ENCODE peak calls at places on chromosomes 6 and 20, in ten cellular contexts. P, B, H, A, X, J, Q, C, I and F are unnamed samples.

GRCh38 chr20:63490416-63490815 is 8.5 kb downstream of the EEF1A2 start:
- DNase-seq in J (no peak), P (peak), C (no peak), I (no peak), A (no peak), H (no peak), X (no peak), B (no peak), Q (no peak), F (peak)

GRCh38 chr6:134029495-134030455 is 22.6 kb downstream of the SLC2A12 start:
- DNase-seq in X (no peak), C (no peak), I (no peak), J (no peak), P (no peak), B (no peak), A (peak), H (no peak), Q (no peak), F (no peak)

GRCh38 chr6:115768469-115768868 is 292.2 kb downstream of the FRK start:
- DNase-seq in B (no peak), P (no peak), J (no peak), I (no peak), H (no peak), A (no peak), X (no peak), Q (no peak), C (no peak), F (no peak)

GRCh38 chr6:169382735-169383134 is 129.1 kb upstream of the THBS2 start:
- DNase-seq in X (no peak), C (no peak), A (no peak), H (no peak), J (no peak), Q (no peak), P (no peak), I (peak), B (no peak), F (no peak)

GRCh38 chr6:88725111-88725711 is 238.2 kb downstream of the RNGTT start:
- DNase-seq in Q (no peak), B (no peak), I (no peak), C (no peak), P (no peak), X (peak), A (peak), H (peak), J (no peak), F (peak)

GRCh38 chr6:48061630-48062029 is 49.4 kb downstream of the PTCHD4 start:
- DNase-seq in X (no peak), H (no peak), Q (peak), P (no peak), A (peak), B (no peak), I (no peak), C (no peak), J (no peak), F (no peak)

GRCh38 chr20:43799150-43799711 is 72.4 kb upstream of the GTSF1L start:
- DNase-seq in C (no peak), A (peak), I (no peak), Q (no peak), P (no peak), H (no peak), J (no peak), B (no peak), X (no peak), F (no peak)

GRCh38 chr6:41201784-41202181 is 834 bp upstream of the TREML2 start:
- DNase-seq in H (no peak), A (no peak), X (no peak), Q (no peak), B (no peak), I (peak), C (no peak), P (no peak), J (no peak), F (no peak)

GRCh38 chr20:62716198-62716940 is 7.7 kb downstream of the NTSR1 start:
- DNase-seq in C (no peak), H (no peak), Q (peak), B (no peak), A (peak), I (no peak), P (peak), X (no peak), J (no peak), F (peak)

GRCh38 chr20:31684153-31685003 is 38.3 kb downstream of the BCL2L1 start:
- DNase-seq in C (no peak), H (no peak), B (no peak), P (no peak), X (no peak), Q (no peak), J (no peak), A (no peak), I (no peak), F (no peak)

GRCh38 chr6:167849846-167850459 is 23.2 kb downstream of the AFDN start:
- DNase-seq in I (no peak), Q (no peak), P (no peak), J (no peak), C (peak), B (no peak), A (no peak), X (no peak), H (peak), F (no peak)

GRCh38 chr6:161748535-161749386 is 474.9 kb upstream of the AGPAT4 start:
- DNase-seq in H (peak), B (no peak), A (no peak), I (no peak), J (no peak), P (peak), Q (peak), C (no peak), X (peak), F (peak)

GRCh38 chr20:24208652-24209051 is 220.1 kb upstream of the GGTLC1 start:
- DNase-seq in C (no peak), Q (no peak), I (no peak), J (no peak), B (no peak), A (no peak), H (no peak), X (no peak), P (no peak), F (no peak)

GRCh38 chr20:45407067-45407745 is 883 bp upstream of the DBNDD2 start:
- DNase-seq in C (no peak), P (peak), I (no peak), B (no peak), H (peak), J (no peak), A (no peak), Q (no peak), X (peak), F (peak)

GRCh38 chr6:166860392-166860791 is 96.0 kb downstream of the RNASET2 start:
- DNase-seq in B (no peak), X (no peak), A (no peak), C (no peak), P (no peak), Q (no peak), I (peak), H (no peak), J (no peak), F (no peak)

GRCh38 chr6:127514396-127515227 is 4.5 kb downstream of the MTCL3 start:
- DNase-seq in H (peak), B (no peak), A (peak), I (no peak), J (no peak), C (no peak), X (peak), Q (no peak), P (no peak), F (no peak)

GRCh38 chr6:124822118-124822746 is 140.0 kb upstream of the RNF217 start:
- DNase-seq in X (no peak), Q (no peak), C (no peak), A (no peak), P (no peak), H (no peak), I (no peak), J (no peak), B (no peak), F (no peak)

GRCh38 chr20:45974896-45975565 is 3.0 kb upstream of the ZNF335 start:
- DNase-seq in J (no peak), Q (no peak), H (no peak), C (no peak), I (no peak), P (no peak), X (no peak), A (no peak), B (no peak), F (peak)

GRCh38 chr6:146912730-146913680 is 291.2 kb upstream of the STXBP5 start:
- DNase-seq in I (no peak), H (no peak), B (no peak), Q (no peak), C (no peak), P (no peak), X (no peak), A (no peak), J (no peak), F (no peak)

GRCh38 chr6:159565181-159565580 is 127.9 kb downstream of the SOD2 start:
- DNase-seq in A (no peak), Q (no peak), I (peak), C (no peak), P (no peak), J (no peak), H (no peak), B (no peak), X (no peak), F (no peak)

GRCh38 chr6:12593720-12594540 is 122.6 kb upstream of the PHACTR1 start:
- DNase-seq in J (no peak), X (no peak), H (peak), A (no peak), C (no peak), Q (no peak), P (no peak), B (no peak), I (no peak), F (no peak)

GRCh38 chr6:127914240-127914639 is 13.4 kb upstream of the THEMIS start:
- DNase-seq in B (no peak), X (no peak), J (no peak), P (no peak), H (no peak), A (no peak), C (no peak), I (no peak), Q (no peak), F (no peak)

GRCh38 chr6:131945971-131946370 is 5.2 kb downstream of the CCN2 start:
- DNase-seq in X (no peak), B (no peak), I (no peak), Q (no peak), P (no peak), A (no peak), J (no peak), H (no peak), C (no peak), F (no peak)

GRCh38 chr20:58634121-58634817 is 16.8 kb upstream of the STX16 start:
- DNase-seq in A (peak), B (no peak), X (peak), I (no peak), P (no peak), Q (no peak), C (no peak), H (no peak), J (no peak), F (no peak)

GRCh38 chr6:70353343-70353913 is 50.5 kb upstream of the COL9A1 start:
- DNase-seq in X (no peak), P (no peak), J (no peak), Q (no peak), B (no peak), C (no peak), H (no peak), A (no peak), I (no peak), F (no peak)

GRCh38 chr6:10210052-10210451 is 204.8 kb downstream of the TFAP2A start:
- DNase-seq in H (no peak), Q (peak), C (no peak), X (no peak), I (no peak), P (no peak), J (no peak), B (no peak), A (no peak), F (no peak)

GRCh38 chr20:63698739-63699465 is 2.5 kb downstream of the TNFRSF6B start:
- DNase-seq in P (peak), C (no peak), I (no peak), J (peak), X (peak), B (no peak), H (peak), A (peak), Q (peak), F (peak)

GRCh38 chr6:165480916-165481315 is 171.5 kb upstream of the C6orf118 start:
- DNase-seq in X (no peak), H (no peak), B (no peak), J (no peak), P (no peak), C (no peak), Q (no peak), I (no peak), A (no peak), F (no peak)

GRCh38 chr20:1660263-1660662 is 2.7 kb upstream of the SIRPG start:
- DNase-seq in B (no peak), I (no peak), J (no peak), P (no peak), X (no peak), C (no peak), Q (no peak), H (no peak), A (no peak), F (no peak)

GRCh38 chr6:7341989-7342742 is 29.2 kb upstream of the SSR1 start:
- DNase-seq in J (no peak), P (no peak), C (no peak), H (no peak), I (no peak), A (no peak), Q (no peak), B (no peak), X (no peak), F (no peak)

GRCh38 chr20:41078329-41078728 is 49.7 kb downstream of the TOP1 start:
- DNase-seq in A (peak), Q (no peak), B (no peak), P (no peak), C (no peak), I (no peak), H (no peak), X (no peak), J (no peak), F (no peak)

GRCh38 chr6:99013145-99013544 is 65.4 kb upstream of the FBXL4 start:
- DNase-seq in X (no peak), J (no peak), C (no peak), B (no peak), P (no peak), A (peak), Q (peak), H (no peak), I (no peak), F (no peak)

GRCh38 chr20:20364016-20364746 is 3.7 kb upstream of the INSM1 start:
- DNase-seq in X (no peak), I (peak), P (no peak), A (no peak), C (no peak), H (no peak), Q (no peak), J (no peak), B (no peak), F (no peak)

DNA sequence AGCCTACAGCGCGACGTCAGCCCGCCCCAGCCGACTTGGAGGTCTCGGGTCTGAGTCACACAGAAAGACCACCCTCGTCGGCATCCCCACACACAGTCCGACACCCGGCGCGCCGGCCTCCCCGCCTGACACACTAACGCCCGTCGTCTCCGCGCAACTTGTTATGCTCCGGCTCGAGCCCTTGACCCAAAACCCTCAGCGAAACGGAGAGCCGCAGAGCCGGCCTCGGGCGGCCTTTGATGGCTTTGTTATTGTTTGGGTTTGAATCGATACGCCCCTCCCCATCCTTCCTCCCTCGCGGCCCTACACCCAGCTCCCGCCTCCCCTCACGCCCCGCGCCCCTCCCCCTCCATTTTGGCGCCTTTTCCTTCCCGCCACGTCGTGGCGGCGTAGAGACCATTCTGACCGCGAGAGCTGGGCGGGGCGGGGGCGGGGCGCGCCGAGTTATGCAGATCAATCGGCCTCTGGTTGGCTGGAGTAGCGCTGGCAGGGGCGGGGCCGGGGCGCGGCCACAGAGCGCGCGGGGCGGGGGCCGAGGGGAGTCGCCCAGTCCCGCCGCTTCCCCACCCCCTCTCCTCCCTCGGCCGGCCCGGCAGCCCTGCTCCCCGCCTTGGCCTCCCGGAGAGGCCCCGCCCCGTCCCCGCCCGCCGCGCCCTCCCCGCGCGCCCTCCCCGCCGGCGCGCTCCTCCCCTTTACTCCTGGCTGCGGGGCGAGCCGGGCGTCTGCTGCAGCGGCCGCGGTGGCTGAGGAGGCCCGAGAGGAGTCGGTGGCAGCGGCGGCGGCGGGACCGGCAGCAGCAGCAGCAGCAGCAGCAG is at the start of gene PIM1:
- DNase-seq in X (peak), I (peak), Q (peak), J (peak), B (peak), H (peak), P (peak), C (peak), A (peak), F (peak)
- TF ChIP-seq POLR2A in X (peak), I (peak), Q (peak), J (no peak), B (no peak), H (peak), P (peak), C (no peak), A (peak), F (peak)

GRCh38 chr6:11215773-11216172 is 16.7 kb downstream of the NEDD9 start:
- DNase-seq in I (no peak), P (no peak), X (no peak), Q (no peak), J (no peak), B (no peak), A (no peak), C (no peak), H (peak), F (no peak)
- TF ChIP-seq POLR2A in I (no peak), P (no peak), X (no peak), Q (no peak), J (no peak), B (no peak), A (no peak), C (no peak), H (no peak), F (no peak)

GRCh38 chr6:118923035-118923434 is 11.9 kb downstream of the MCM9 start:
- DNase-seq in J (no peak), B (no peak), A (no peak), X (no peak), P (no peak), I (no peak), C (no peak), H (no peak), Q (no peak), F (no peak)
- TF ChIP-seq POLR2A in J (no peak), B (no peak), A (no peak), X (no peak), P (no peak), I (no peak), C (no peak), H (no peak), Q (no peak), F (no peak)

DNA sequence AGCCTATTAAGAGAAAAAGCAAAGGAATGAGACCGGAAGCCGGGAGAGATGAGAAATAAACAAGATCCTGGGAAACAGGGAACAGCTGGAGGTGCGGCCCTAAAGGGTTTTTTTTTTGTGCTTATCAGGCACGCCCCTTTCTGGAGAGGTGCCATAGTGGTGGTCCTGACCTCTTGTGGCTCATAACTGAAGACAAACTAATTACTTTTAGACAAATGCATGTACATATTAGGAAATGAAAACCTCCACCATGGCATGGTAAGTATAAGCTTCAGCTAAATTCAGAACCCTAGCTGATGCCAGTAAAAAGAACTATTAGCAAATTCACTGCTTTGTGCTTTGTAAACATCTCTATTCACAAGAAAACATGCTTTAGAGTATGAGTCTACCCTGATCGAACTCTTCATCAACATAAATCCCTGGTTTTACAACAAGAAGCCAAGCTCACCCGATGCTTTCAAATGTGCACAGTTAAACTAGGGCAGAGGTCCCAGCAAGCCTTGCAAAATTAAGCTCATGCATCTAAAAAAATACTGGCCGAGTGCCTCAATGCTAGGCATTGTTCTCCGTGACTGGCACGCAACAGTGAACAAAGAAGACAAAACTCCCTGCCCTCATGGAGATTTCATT is 96.4 kb upstream of the MRPS10 start:
- DNase-seq in X (peak), H (no peak), I (no peak), Q (no peak), A (peak), J (no peak), B (no peak), P (no peak), C (no peak), F (no peak)
- TF ChIP-seq POLR2A in X (no peak), H (no peak), I (no peak), Q (no peak), A (no peak), J (no peak), B (no peak), P (no peak), C (no peak), F (no peak)

GRCh38 chr6:135499441-135500340 is 2.2 kb upstream of the AHI1 start:
- DNase-seq in A (no peak), C (no peak), J (no peak), P (no peak), I (no peak), X (no peak), Q (no peak), H (no peak), B (no peak), F (no peak)

GRCh38 chr6:135493218-135493961 is 4.2 kb downstream of the AHI1 start:
- DNase-seq in X (no peak), P (no peak), A (peak), I (no peak), H (no peak), J (no peak), B (no peak), Q (no peak), C (no peak), F (no peak)

GRCh38 chr6:135496805-135497411 is 632 bp downstream of the AHI1 start:
- DNase-seq in X (no peak), H (no peak), Q (no peak), J (no peak), C (no peak), I (no peak), P (no peak), B (no peak), A (no peak), F (no peak)

GRCh38 chr6:135497412-135498177 is at the start of gene AHI1:
- DNase-seq in I (peak), Q (peak), B (peak), H (peak), J (peak), A (peak), P (peak), C (peak), X (peak), F (peak)

DNA sequence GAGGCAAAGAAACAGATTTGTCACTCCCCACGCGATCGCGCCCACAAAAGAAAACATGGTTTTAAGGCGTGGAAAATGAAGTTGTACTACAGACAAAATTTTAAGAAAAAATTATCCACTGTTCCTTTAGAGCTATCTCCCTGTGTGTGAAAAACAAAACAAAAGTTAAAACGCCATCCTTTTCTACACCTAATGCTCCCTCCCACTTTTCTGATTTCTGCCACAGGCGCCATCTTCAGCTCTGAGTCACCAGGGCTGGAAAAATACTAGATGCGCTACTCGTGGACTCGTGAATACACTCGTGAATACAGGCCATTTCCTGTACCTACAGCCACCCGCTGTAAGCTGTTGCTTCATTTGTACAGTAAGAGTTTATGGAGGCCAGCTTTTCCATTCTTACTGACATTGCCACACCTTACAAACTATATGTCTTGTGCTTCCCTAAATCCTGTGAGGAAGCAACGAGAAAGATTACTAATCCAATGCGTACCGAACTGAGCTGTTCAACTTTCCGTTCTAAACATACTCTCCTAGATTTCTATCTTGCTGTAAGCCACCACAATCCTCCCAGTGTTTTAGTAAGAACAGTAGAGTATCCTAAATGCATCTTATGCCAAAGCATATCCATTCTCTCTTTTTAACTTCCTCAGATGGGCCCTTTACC is 770 bp upstream of the AHI1 start:
- DNase-seq in H (peak), P (no peak), X (peak), J (no peak), Q (peak), I (peak), B (peak), C (peak), A (peak), F (peak)
- TF ChIP-seq POLR2A in H (peak), P (no peak), X (peak), J (peak), Q (peak), I (no peak), B (no peak), C (no peak), A (peak), F (no peak)